ENCODE peak calls at places on chromosomes 1 and 21, in six cellular contexts. One of them, this sample, is unnamed.

GRCh38 chr1:117656202-117656641 is 50.4 kb downstream of the TENT5C start:
- DNase-seq in MCF 10A: no peak
- DNase-seq in GM10248: peak
- DNase-seq in sigmoid colon: no peak
- DNase-seq in GM13977: peak
- DNase-seq in BE2C: no peak
- DNase-seq in this sample: peak

GRCh38 chr1:7594714-7595295 is 176.3 kb upstream of the VAMP3 start:
- DNase-seq in sigmoid colon: peak
- DNase-seq in GM10248: no peak
- DNase-seq in BE2C: no peak
- DNase-seq in GM13977: no peak
- DNase-seq in MCF 10A: no peak
- DNase-seq in this sample: no peak

GRCh38 chr1:179831852-179832699 is 45.5 kb downstream of the TOR1AIP2 start:
- DNase-seq in GM10248: no peak
- DNase-seq in BE2C: no peak
- DNase-seq in MCF 10A: no peak
- DNase-seq in sigmoid colon: no peak
- DNase-seq in GM13977: no peak
- DNase-seq in this sample: no peak

GRCh38 chr1:228379165-228379460 is 27.5 kb downstream of the TRIM11 start:
- DNase-seq in GM10248: no peak
- DNase-seq in GM13977: no peak
- DNase-seq in BE2C: peak
- DNase-seq in MCF 10A: peak
- DNase-seq in sigmoid colon: peak
- DNase-seq in this sample: no peak

GRCh38 chr1:213934642-213935041 is 53.1 kb upstream of the PROX1 start:
- DNase-seq in sigmoid colon: no peak
- DNase-seq in GM10248: no peak
- DNase-seq in GM13977: no peak
- DNase-seq in BE2C: peak
- DNase-seq in MCF 10A: peak
- DNase-seq in this sample: no peak

GRCh38 chr1:43121251-43121650 is 50.8 kb downstream of the EBNA1BP2 start:
- DNase-seq in sigmoid colon: no peak
- DNase-seq in GM13977: no peak
- DNase-seq in MCF 10A: no peak
- DNase-seq in GM10248: no peak
- DNase-seq in BE2C: no peak
- DNase-seq in this sample: no peak

GRCh38 chr1:183783896-183784637 is 20.9 kb upstream of the RGL1 start:
- DNase-seq in sigmoid colon: peak
- DNase-seq in GM10248: no peak
- DNase-seq in GM13977: no peak
- DNase-seq in BE2C: peak
- DNase-seq in MCF 10A: peak
- DNase-seq in this sample: no peak

GRCh38 chr1:210232524-210233215 is at the start of gene SERTAD4:
- DNase-seq in sigmoid colon: peak
- DNase-seq in GM10248: peak
- DNase-seq in MCF 10A: peak
- DNase-seq in BE2C: peak
- DNase-seq in GM13977: peak
- DNase-seq in this sample: no peak

GRCh38 chr1:25022361-25023189 is 92.5 kb upstream of the RUNX3 start:
- DNase-seq in BE2C: no peak
- DNase-seq in GM13977: peak
- DNase-seq in GM10248: peak
- DNase-seq in MCF 10A: peak
- DNase-seq in sigmoid colon: peak
- DNase-seq in this sample: peak

GRCh38 chr1:236421022-236421421 is 26.9 kb downstream of the EDARADD start:
- DNase-seq in sigmoid colon: no peak
- DNase-seq in GM13977: no peak
- DNase-seq in GM10248: no peak
- DNase-seq in BE2C: no peak
- DNase-seq in MCF 10A: peak
- DNase-seq in this sample: no peak

GRCh38 chr1:38685373-38685772 is 174.2 kb downstream of the RRAGC start:
- DNase-seq in GM10248: no peak
- DNase-seq in MCF 10A: no peak
- DNase-seq in BE2C: no peak
- DNase-seq in sigmoid colon: no peak
- DNase-seq in GM13977: no peak
- DNase-seq in this sample: no peak

GRCh38 chr1:16115468-16116363 is 40.2 kb downstream of the EPHA2 start:
- DNase-seq in GM13977: no peak
- DNase-seq in MCF 10A: no peak
- DNase-seq in sigmoid colon: no peak
- DNase-seq in GM10248: no peak
- DNase-seq in BE2C: no peak
- DNase-seq in this sample: no peak

GRCh38 chr1:214808845-214809460 is 206.0 kb downstream of the CENPF start:
- DNase-seq in sigmoid colon: no peak
- DNase-seq in GM13977: no peak
- DNase-seq in BE2C: no peak
- DNase-seq in MCF 10A: peak
- DNase-seq in GM10248: no peak
- DNase-seq in this sample: no peak

GRCh38 chr1:198125995-198126758 is 30.6 kb upstream of the NEK7 start:
- DNase-seq in sigmoid colon: no peak
- DNase-seq in MCF 10A: peak
- DNase-seq in GM10248: no peak
- DNase-seq in GM13977: no peak
- DNase-seq in BE2C: no peak
- DNase-seq in this sample: no peak

GRCh38 chr1:206867261-206867660 is 1.8 kb downstream of the IL20 start:
- DNase-seq in GM13977: no peak
- DNase-seq in MCF 10A: peak
- DNase-seq in GM10248: no peak
- DNase-seq in BE2C: no peak
- DNase-seq in sigmoid colon: no peak
- DNase-seq in this sample: no peak

GRCh38 chr1:70627910-70628309 is 216.8 kb downstream of the CTH start:
- DNase-seq in sigmoid colon: no peak
- DNase-seq in MCF 10A: peak
- DNase-seq in GM10248: no peak
- DNase-seq in BE2C: no peak
- DNase-seq in GM13977: no peak
- DNase-seq in this sample: no peak

GRCh38 chr1:179091691-179092165 is 9.9 kb downstream of the TOR3A start:
- DNase-seq in MCF 10A: peak
- DNase-seq in GM13977: no peak
- DNase-seq in GM10248: no peak
- DNase-seq in BE2C: no peak
- DNase-seq in sigmoid colon: peak
- DNase-seq in this sample: no peak

GRCh38 chr21:37005548-37006242 is 807 bp upstream of the RIPPLY3 start:
- DNase-seq in sigmoid colon: no peak
- DNase-seq in GM13977: no peak
- DNase-seq in BE2C: no peak
- DNase-seq in MCF 10A: no peak
- DNase-seq in GM10248: no peak
- DNase-seq in this sample: no peak

GRCh38 chr21:16532841-16533240 is 803.1 kb downstream of the USP25 start:
- DNase-seq in GM10248: no peak
- DNase-seq in GM13977: no peak
- DNase-seq in sigmoid colon: no peak
- DNase-seq in MCF 10A: peak
- DNase-seq in BE2C: no peak
- DNase-seq in this sample: no peak

GRCh38 chr1:199857103-199857502 is 170.4 kb upstream of the NR5A2 start:
- DNase-seq in sigmoid colon: no peak
- DNase-seq in GM10248: no peak
- DNase-seq in GM13977: no peak
- DNase-seq in MCF 10A: peak
- DNase-seq in BE2C: no peak
- DNase-seq in this sample: no peak

GRCh38 chr1:7899741-7900140 is 40.9 kb downstream of the TNFRSF9 start:
- DNase-seq in GM10248: no peak
- DNase-seq in BE2C: no peak
- DNase-seq in sigmoid colon: no peak
- DNase-seq in GM13977: no peak
- DNase-seq in MCF 10A: no peak
- DNase-seq in this sample: no peak

GRCh38 chr1:116934586-116935207 is 25.0 kb downstream of the PTGFRN start:
- DNase-seq in GM10248: peak
- DNase-seq in BE2C: no peak
- DNase-seq in GM13977: peak
- DNase-seq in sigmoid colon: no peak
- DNase-seq in MCF 10A: no peak
- DNase-seq in this sample: no peak

GRCh38 chr1:46532498-46533178 is 18.8 kb downstream of the KNCN start:
- DNase-seq in sigmoid colon: peak
- DNase-seq in GM10248: peak
- DNase-seq in BE2C: peak
- DNase-seq in MCF 10A: no peak
- DNase-seq in GM13977: peak
- DNase-seq in this sample: no peak

GRCh38 chr1:6415979-6416656 is 3.6 kb downstream of the HES2 start:
- DNase-seq in GM13977: no peak
- DNase-seq in sigmoid colon: no peak
- DNase-seq in BE2C: no peak
- DNase-seq in MCF 10A: no peak
- DNase-seq in GM10248: no peak
- DNase-seq in this sample: no peak

GRCh38 chr1:154866995-154867795 is 2.9 kb downstream of the KCNN3 start:
- DNase-seq in BE2C: peak
- DNase-seq in MCF 10A: no peak
- DNase-seq in sigmoid colon: no peak
- DNase-seq in GM13977: peak
- DNase-seq in GM10248: peak
- DNase-seq in this sample: no peak

GRCh38 chr1:237677979-237678378 is 212.7 kb downstream of the ZP4 start:
- DNase-seq in GM13977: no peak
- DNase-seq in GM10248: no peak
- DNase-seq in MCF 10A: peak
- DNase-seq in sigmoid colon: no peak
- DNase-seq in BE2C: no peak
- DNase-seq in this sample: no peak
- TF ChIP-seq CTCF in GM13977: no peak
- TF ChIP-seq CTCF in GM10248: no peak
- TF ChIP-seq CTCF in MCF 10A: peak
- TF ChIP-seq CTCF in sigmoid colon: peak
- TF ChIP-seq CTCF in BE2C: peak
- TF ChIP-seq CTCF in this sample: no peak

DNA sequence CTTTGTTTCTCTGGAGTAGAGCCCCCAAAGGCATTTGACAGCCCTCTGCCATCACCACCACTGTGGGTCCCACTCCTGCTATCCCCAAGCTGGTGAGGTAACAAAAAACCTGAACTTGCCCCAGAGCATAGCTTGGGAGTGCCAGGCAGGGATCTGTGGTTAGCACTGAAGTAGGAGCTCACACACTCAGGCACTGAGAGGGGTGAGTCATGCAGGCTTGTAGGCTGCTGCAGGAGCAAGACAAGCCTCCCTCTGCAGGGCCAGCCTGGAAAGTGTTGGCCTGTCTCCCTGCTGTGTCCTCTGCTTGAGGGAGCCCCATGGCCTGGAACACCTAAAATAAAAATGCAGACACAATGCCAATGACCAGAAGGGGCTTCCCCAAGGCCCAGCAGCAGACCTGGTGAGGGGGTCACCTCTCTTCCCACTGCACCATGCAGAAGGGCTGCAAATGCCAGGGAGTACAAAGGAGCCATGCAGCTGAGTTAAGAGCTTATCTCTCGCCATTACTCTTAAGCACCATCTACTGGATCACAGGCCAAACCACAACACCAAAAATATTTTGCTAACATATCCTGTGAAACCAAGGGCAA is 108.9 kb upstream of the POGK start:
- DNase-seq in GM13977: no peak
- DNase-seq in BE2C: no peak
- DNase-seq in MCF 10A: peak
- DNase-seq in GM10248: no peak
- DNase-seq in sigmoid colon: no peak
- DNase-seq in this sample: no peak
- TF ChIP-seq CTCF in GM13977: no peak
- TF ChIP-seq CTCF in BE2C: no peak
- TF ChIP-seq CTCF in MCF 10A: peak
- TF ChIP-seq CTCF in GM10248: no peak
- TF ChIP-seq CTCF in sigmoid colon: no peak
- TF ChIP-seq CTCF in this sample: peak

GRCh38 chr21:38380391-38381137 is 117.7 kb downstream of the ERG start:
- DNase-seq in MCF 10A: peak
- DNase-seq in GM13977: no peak
- DNase-seq in GM10248: no peak
- DNase-seq in BE2C: no peak
- DNase-seq in sigmoid colon: no peak
- DNase-seq in this sample: no peak
- TF ChIP-seq CTCF in MCF 10A: peak
- TF ChIP-seq CTCF in GM13977: no peak
- TF ChIP-seq CTCF in GM10248: no peak
- TF ChIP-seq CTCF in BE2C: peak
- TF ChIP-seq CTCF in sigmoid colon: no peak
- TF ChIP-seq CTCF in this sample: peak

GRCh38 chr1:111786669-111787207 is 31.0 kb downstream of the DDX20 start:
- DNase-seq in GM13977: no peak
- DNase-seq in MCF 10A: no peak
- DNase-seq in BE2C: no peak
- DNase-seq in sigmoid colon: no peak
- DNase-seq in GM10248: no peak
- DNase-seq in this sample: no peak

GRCh38 chr1:111793896-111794295 is 38.2 kb downstream of the DDX20 start:
- DNase-seq in sigmoid colon: no peak
- DNase-seq in GM13977: no peak
- DNase-seq in MCF 10A: no peak
- DNase-seq in BE2C: no peak
- DNase-seq in GM10248: no peak
- DNase-seq in this sample: no peak

GRCh38 chr1:111789077-111789476 is 33.4 kb downstream of the DDX20 start:
- DNase-seq in BE2C: no peak
- DNase-seq in MCF 10A: no peak
- DNase-seq in GM10248: no peak
- DNase-seq in sigmoid colon: no peak
- DNase-seq in GM13977: no peak
- DNase-seq in this sample: no peak

GRCh38 chr1:111792249-111792648 is 36.5 kb downstream of the DDX20 start:
- DNase-seq in GM13977: no peak
- DNase-seq in sigmoid colon: no peak
- DNase-seq in MCF 10A: no peak
- DNase-seq in BE2C: no peak
- DNase-seq in GM10248: no peak
- DNase-seq in this sample: no peak

DNA sequence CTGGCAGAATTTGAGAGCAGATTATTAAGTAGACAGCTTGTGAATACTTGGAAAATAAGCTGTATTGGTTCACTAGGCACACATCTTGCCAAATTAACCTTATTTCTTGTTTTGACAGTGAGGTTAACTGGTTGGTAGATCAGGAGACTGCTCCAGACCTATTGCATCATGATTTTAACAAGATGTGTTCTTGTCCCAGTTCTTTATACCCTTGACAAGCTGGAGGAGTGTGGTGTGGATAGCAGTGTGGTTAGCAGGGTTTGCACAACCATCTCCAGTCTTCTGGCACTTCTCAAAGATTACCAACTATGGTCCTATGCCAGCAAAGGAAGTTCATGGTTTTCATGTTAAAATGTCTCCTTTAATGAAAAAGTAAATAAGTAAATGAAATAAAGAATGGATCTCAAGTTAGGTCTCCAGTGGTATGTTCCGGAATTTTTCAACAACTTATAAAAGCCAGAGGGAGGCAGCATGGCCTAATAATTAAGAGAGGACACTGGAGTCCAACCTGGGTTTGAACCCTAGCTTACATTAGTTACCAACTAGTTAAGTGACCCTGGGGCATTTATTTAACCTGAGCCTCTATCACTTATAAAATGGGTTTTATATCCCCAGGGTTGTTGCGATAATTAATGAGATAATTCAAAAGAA is 34.1 kb downstream of the DDX20 start:
- DNase-seq in GM10248: no peak
- DNase-seq in MCF 10A: peak
- DNase-seq in GM13977: no peak
- DNase-seq in BE2C: no peak
- DNase-seq in sigmoid colon: no peak
- DNase-seq in this sample: no peak
- TF ChIP-seq CTCF in GM10248: no peak
- TF ChIP-seq CTCF in MCF 10A: peak
- TF ChIP-seq CTCF in GM13977: no peak
- TF ChIP-seq CTCF in BE2C: peak
- TF ChIP-seq CTCF in sigmoid colon: no peak
- TF ChIP-seq CTCF in this sample: no peak

This sample was measured in GM12864.